ENCODE peak calls at places on chromosomes 16 and 17, in six cellular contexts. V, O, Z, B, K and Y are unnamed samples.

GRCh38 chr17:83196088-83196765 is 116.8 kb downstream of the METRNL start:
- DNase-seq in V (peak; percentile 30), O (peak; percentile 67), Z (no peak), B (peak; percentile 29), K (no peak), Y (peak; percentile 88)

GRCh38 chr17:79840204-79840988 is 1.2 kb upstream of the CBX4 start:
- DNase-seq in V (peak; percentile 31), O (peak; percentile 66), Z (no peak), B (peak; percentile 93), K (peak; percentile 48), Y (peak; percentile 52)

GRCh38 chr16:14196011-14196410 is 124.9 kb downstream of the MRTFB start:
- DNase-seq in V (peak; percentile 18), O (peak; percentile 18), Z (no peak), B (no peak), K (no peak), Y (no peak)

GRCh38 chr17:66790476-66791061 is 44.3 kb upstream of the CACNG5 start:
- DNase-seq in V (no peak), O (peak; percentile 20), Z (no peak), B (no peak), K (no peak), Y (no peak)

GRCh38 chr17:66417300-66417719 is 114.9 kb downstream of the PRKCA start:
- DNase-seq in V (no peak), O (no peak), Z (no peak), B (peak; percentile 83), K (peak; percentile 77), Y (no peak)

GRCh38 chr16:24523569-24523968 is 15.8 kb upstream of the RBBP6 start:
- DNase-seq in V (no peak), O (no peak), Z (no peak), B (peak; percentile 56), K (peak; percentile 70), Y (no peak)

GRCh38 chr17:35373984-35374765 is 754 bp upstream of the SLFN11 start:
- DNase-seq in V (peak; percentile 55), O (peak; percentile 78), Z (no peak), B (no peak), K (peak; percentile 12), Y (peak; percentile 71)

GRCh38 chr17:81948635-81949378 is 1.8 kb upstream of the MYADML2 start:
- DNase-seq in V (no peak), O (no peak), Z (no peak), B (no peak), K (no peak), Y (no peak)

GRCh38 chr16:11556945-11557720 is 29.6 kb downstream of the LITAF start:
- DNase-seq in V (no peak), O (no peak), Z (no peak), B (no peak), K (no peak), Y (no peak)

GRCh38 chr17:68197091-68197996 is 50.5 kb upstream of the AMZ2 start:
- DNase-seq in V (no peak), O (no peak), Z (no peak), B (peak; percentile 61), K (no peak), Y (no peak)

GRCh38 chr17:78315355-78316114 is 44.3 kb downstream of the SOCS3 start:
- DNase-seq in V (peak; percentile 92), O (peak; percentile 92), Z (peak; percentile 84), B (peak; percentile 70), K (peak; percentile 93), Y (peak; percentile 83)

GRCh38 chr16:48533931-48534330 is 76.0 kb downstream of the N4BP1 start:
- DNase-seq in V (no peak), O (no peak), Z (no peak), B (no peak), K (no peak), Y (no peak)

GRCh38 chr16:12203780-12204351 is 227.3 kb downstream of the SNX29 start:
- DNase-seq in V (no peak), O (no peak), Z (no peak), B (no peak), K (no peak), Y (no peak)

GRCh38 chr17:19753049-19753444 is 4.9 kb upstream of the ALDH3A1 start:
- DNase-seq in V (peak; percentile 60), O (peak; percentile 55), Z (peak; percentile 62), B (no peak), K (peak; percentile 97), Y (peak; percentile 90)

GRCh38 chr17:79048826-79049755 is 25.1 kb downstream of the C1QTNF1 start:
- DNase-seq in V (no peak), O (no peak), Z (no peak), B (no peak), K (no peak), Y (no peak)

GRCh38 chr16:72066747-72067146 is 3.7 kb downstream of the HPR start:
- DNase-seq in V (peak; percentile 64), O (peak; percentile 75), Z (no peak), B (no peak), K (peak; percentile 49), Y (peak; percentile 51)

GRCh38 chr16:49452568-49452967 is 79.0 kb downstream of the C16orf78 start:
- DNase-seq in V (no peak), O (no peak), Z (no peak), B (peak; percentile 23), K (no peak), Y (no peak)

GRCh38 chr17:4173771-4174170 is 30.8 kb downstream of the CYB5D2 start:
- DNase-seq in V (no peak), O (no peak), Z (no peak), B (no peak), K (no peak), Y (no peak)

GRCh38 chr17:48239603-48239995 is 132.0 kb downstream of the SNX11 start:
- DNase-seq in V (no peak), O (no peak), Z (no peak), B (no peak), K (no peak), Y (no peak)

GRCh38 chr17:50794361-50794760 is 27.0 kb upstream of the ANKRD40CL start:
- DNase-seq in V (no peak), O (no peak), Z (no peak), B (no peak), K (no peak), Y (no peak)

GRCh38 chr17:50364061-50364458 is 8.9 kb downstream of the MRPL27 start:
- DNase-seq in V (no peak), O (no peak), Z (no peak), B (no peak), K (no peak), Y (no peak)

DNA sequence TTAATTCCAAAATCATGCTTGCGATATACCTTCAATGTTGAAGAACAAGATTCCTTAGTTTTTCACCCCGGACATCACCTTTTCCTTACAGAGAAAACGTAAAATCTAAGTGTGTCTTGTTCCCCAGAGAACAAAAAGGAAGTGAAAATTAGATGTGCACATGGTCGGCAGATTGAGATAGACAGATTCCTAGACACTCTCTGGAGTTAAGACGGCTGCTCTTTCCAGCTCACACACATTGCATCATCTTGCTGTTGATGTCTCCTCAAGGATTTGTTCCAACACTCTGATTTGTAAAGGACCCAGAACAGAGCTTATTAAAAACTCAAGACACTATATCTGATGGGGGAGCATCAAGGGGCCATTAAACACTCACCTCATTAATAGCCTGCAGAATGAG is 228.0 kb downstream of the GRIN2A start:
- DNase-seq in V (no peak), O (no peak), Z (no peak), B (no peak), K (no peak), Y (peak; percentile 4)
- H3K4me3 ChIP-seq in V (no peak overlapping the region), O (no peak overlapping the region), Z (peak overlapping the region; percentile 45), B (no peak overlapping the region), K (no peak overlapping the region), Y (no peak overlapping the region)

GRCh38 chr17:58174871-58175270 is 8.1 kb downstream of the OR4D2 start:
- DNase-seq in V (no peak), O (no peak), Z (no peak), B (no peak), K (no peak), Y (no peak)

GRCh38 chr17:58166682-58167081 is at the start of gene OR4D2:
- DNase-seq in V (no peak), O (no peak), Z (no peak), B (no peak), K (no peak), Y (no peak)

GRCh38 chr17:58176200-58176599 is 9.4 kb downstream of the OR4D2 start:
- DNase-seq in V (peak; percentile 25), O (peak; percentile 12), Z (no peak), B (no peak), K (peak; percentile 33), Y (peak; percentile 6)

GRCh38 chr17:58172369-58173071 is 5.7 kb downstream of the OR4D2 start:
- DNase-seq in V (peak; percentile 4), O (peak; percentile 19), Z (no peak), B (no peak), K (peak; percentile 66), Y (no peak)
- TF ChIP-seq CTCF in V (peak; percentile 15), O (peak; percentile 37), Z (no peak), B (peak; percentile 63), K (peak; percentile 74), Y (peak; percentile 31)

GRCh38 chr16:53043986-53044571 is 8.6 kb downstream of the CHD9NB start:
- DNase-seq in V (no peak), O (no peak), Z (no peak), B (no peak), K (no peak), Y (no peak)
- H3K4me3 ChIP-seq in V (no peak overlapping the region), O (no peak overlapping the region), Z (peak overlapping the region; percentile 18), B (no peak overlapping the region), K (peak overlapping the region; percentile 7), Y (no peak overlapping the region)

GRCh38 chr16:67945392-67945933 is 1.5 kb upstream of the LCAT start:
- DNase-seq in V (no peak), O (no peak), Z (no peak), B (no peak), K (no peak), Y (no peak)

GRCh38 chr16:67944690-67945391 is 921 bp upstream of the LCAT start:
- DNase-seq in V (no peak), O (no peak), Z (no peak), B (no peak), K (no peak), Y (no peak)

GRCh38 chr16:67942510-67943255 is 1.2 kb downstream of the LCAT start:
- DNase-seq in V (no peak), O (no peak), Z (no peak), B (no peak), K (no peak), Y (no peak)

GRCh38 chr16:67943256-67943618 is 683 bp downstream of the LCAT start:
- DNase-seq in V (no peak), O (no peak), Z (no peak), B (no peak), K (no peak), Y (no peak)

DNA sequence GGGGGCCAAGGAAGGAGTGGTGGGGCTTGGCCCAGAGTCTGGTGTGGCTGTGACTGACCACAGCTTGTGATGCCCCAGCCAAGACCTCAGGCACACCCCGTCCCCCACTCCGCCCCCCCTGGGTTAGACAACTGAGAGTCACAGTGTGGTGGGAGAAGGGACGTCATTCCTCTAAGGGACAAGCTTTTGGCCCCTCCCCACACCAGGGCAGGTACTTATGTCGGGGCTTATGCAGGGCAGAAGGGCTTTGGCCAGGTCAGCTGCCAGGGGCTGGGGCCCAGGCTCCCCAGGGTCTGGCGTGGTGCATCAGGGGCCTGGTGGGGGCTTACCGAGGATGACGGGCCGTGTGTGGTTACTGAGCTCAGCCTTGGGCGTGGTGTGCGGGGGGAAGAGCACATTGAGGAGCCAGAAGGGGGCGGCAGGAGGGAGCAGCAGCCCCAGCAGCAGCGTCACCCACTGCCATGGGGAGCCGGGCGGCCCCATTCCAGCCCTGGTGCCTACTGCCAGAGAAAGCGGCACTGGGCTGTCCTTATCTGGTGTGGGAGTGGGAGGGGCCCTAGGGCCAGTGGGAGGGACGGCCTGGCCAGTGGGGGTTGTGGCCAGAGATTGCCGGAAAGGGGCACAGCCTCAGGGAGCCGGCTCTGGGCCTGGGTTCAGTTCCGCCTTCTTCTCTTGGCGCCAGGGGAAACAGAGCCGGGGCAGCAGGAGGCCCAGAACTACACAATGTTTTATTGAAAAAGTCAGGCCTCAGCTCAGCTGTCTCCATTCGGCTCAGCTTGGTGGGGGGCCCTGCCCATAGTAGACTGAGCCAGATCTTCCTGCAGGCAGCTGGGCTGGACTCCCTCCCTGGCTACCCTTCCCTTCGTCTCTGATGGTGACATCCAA is at the start of gene LCAT:
- DNase-seq in V (no peak), O (peak; percentile 56), Z (no peak), B (no peak), K (no peak), Y (no peak)
- TF ChIP-seq CTCF in V (no peak), O (no peak), Z (no peak), B (no peak), K (no peak), Y (no peak)